ENCODE peak calls at places on chromosome 14, in five cellular contexts. One of them, this sample, is unnamed.

GRCh38 chr14:70954068-70954467 is 46.8 kb downstream of the PCNX1 start:
- DNase-seq in uterus: no peak
- DNase-seq in tibial nerve: no peak
- DNase-seq in A549: no peak
- DNase-seq in HepG2: no peak
- DNase-seq in this sample: no peak

GRCh38 chr14:60734465-60735242 is at the start of gene MNAT1:
- DNase-seq in A549: peak
- DNase-seq in tibial nerve: peak
- DNase-seq in HepG2: peak
- DNase-seq in uterus: peak
- DNase-seq in this sample: peak

GRCh38 chr14:104031384-104031783 is 54.1 kb upstream of the ASPG start:
- DNase-seq in A549: no peak
- DNase-seq in HepG2: no peak
- DNase-seq in uterus: no peak
- DNase-seq in tibial nerve: no peak
- DNase-seq in this sample: no peak

GRCh38 chr14:103679351-103679750 is 35.9 kb downstream of the XRCC3 start:
- DNase-seq in tibial nerve: no peak
- DNase-seq in HepG2: peak
- DNase-seq in A549: peak
- DNase-seq in uterus: no peak
- DNase-seq in this sample: peak

GRCh38 chr14:90281261-90281660 is 24.9 kb downstream of the PSMC1 start:
- DNase-seq in tibial nerve: no peak
- DNase-seq in HepG2: no peak
- DNase-seq in uterus: no peak
- DNase-seq in A549: no peak
- DNase-seq in this sample: peak

GRCh38 chr14:90697577-90698206 is 118.5 kb downstream of the TTC7B start:
- DNase-seq in A549: peak
- DNase-seq in uterus: peak
- DNase-seq in HepG2: peak
- DNase-seq in tibial nerve: peak
- DNase-seq in this sample: peak

GRCh38 chr14:82500222-82500621 is 966.6 kb upstream of the SEL1L start:
- DNase-seq in tibial nerve: no peak
- DNase-seq in HepG2: no peak
- DNase-seq in A549: no peak
- DNase-seq in uterus: no peak
- DNase-seq in this sample: no peak

GRCh38 chr14:106657460-106657859 is 1131.1 kb downstream of the TMEM121 start:
- DNase-seq in tibial nerve: no peak
- DNase-seq in uterus: no peak
- DNase-seq in HepG2: no peak
- DNase-seq in A549: no peak
- DNase-seq in this sample: peak

GRCh38 chr14:21059842-21060589 is 2.4 kb downstream of the RNASE8 start:
- DNase-seq in uterus: no peak
- DNase-seq in A549: no peak
- DNase-seq in tibial nerve: no peak
- DNase-seq in HepG2: no peak
- DNase-seq in this sample: no peak

GRCh38 chr14:21199611-21200570 is 44.0 kb upstream of the OR5AU1 start:
- DNase-seq in HepG2: no peak
- DNase-seq in A549: no peak
- DNase-seq in uterus: no peak
- DNase-seq in tibial nerve: no peak
- DNase-seq in this sample: no peak

GRCh38 chr14:83294941-83295340 is 1761.3 kb upstream of the SEL1L start:
- DNase-seq in tibial nerve: no peak
- DNase-seq in uterus: no peak
- DNase-seq in A549: no peak
- DNase-seq in HepG2: no peak
- DNase-seq in this sample: no peak

GRCh38 chr14:21056520-21057163 is 980 bp upstream of the RNASE8 start:
- DNase-seq in A549: no peak
- DNase-seq in uterus: no peak
- DNase-seq in HepG2: no peak
- DNase-seq in tibial nerve: peak
- DNase-seq in this sample: no peak

GRCh38 chr14:70052990-70053389 is 135.8 kb downstream of the SLC8A3 start:
- DNase-seq in HepG2: peak
- DNase-seq in A549: no peak
- DNase-seq in tibial nerve: no peak
- DNase-seq in uterus: no peak
- DNase-seq in this sample: peak

GRCh38 chr14:50233335-50234250 is 2.2 kb upstream of the SOS2 start:
- DNase-seq in tibial nerve: no peak
- DNase-seq in HepG2: peak
- DNase-seq in A549: no peak
- DNase-seq in uterus: no peak
- DNase-seq in this sample: no peak

GRCh38 chr14:63468273-63468672 is 74.9 kb downstream of the PPP2R5E start:
- DNase-seq in tibial nerve: no peak
- DNase-seq in HepG2: no peak
- DNase-seq in A549: no peak
- DNase-seq in uterus: no peak
- DNase-seq in this sample: no peak

GRCh38 chr14:59208224-59208814 is 19.9 kb downstream of the DAAM1 start:
- DNase-seq in uterus: peak
- DNase-seq in HepG2: no peak
- DNase-seq in A549: no peak
- DNase-seq in tibial nerve: no peak
- DNase-seq in this sample: no peak

DNA sequence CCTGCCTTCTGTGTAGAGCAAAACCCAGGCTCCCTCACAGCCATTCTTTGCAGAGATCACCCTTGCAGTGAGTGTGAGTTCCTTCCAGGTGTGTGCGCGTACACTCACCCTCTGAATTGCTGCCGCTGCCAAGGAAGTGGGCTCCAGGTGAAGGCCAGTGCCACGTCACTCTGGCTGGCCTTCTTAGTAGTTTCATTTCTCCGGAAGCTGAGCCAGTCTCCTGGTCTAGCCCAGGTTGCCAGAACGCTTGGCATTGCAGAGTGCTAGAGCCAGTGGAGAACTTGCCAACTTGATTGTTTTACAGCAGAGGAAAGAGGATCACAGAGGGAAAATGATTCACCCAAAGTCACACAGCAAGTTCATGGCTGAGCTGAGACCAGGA is 11.0 kb downstream of the CBLN3 start:
- DNase-seq in HepG2: no peak
- DNase-seq in tibial nerve: no peak
- DNase-seq in A549: no peak
- DNase-seq in uterus: no peak
- DNase-seq in this sample: no peak
- TF ChIP-seq POLR2A in HepG2: no peak
- TF ChIP-seq POLR2A in tibial nerve: no peak
- TF ChIP-seq POLR2A in A549: no peak
- TF ChIP-seq POLR2A in uterus: no peak
- TF ChIP-seq POLR2A in this sample: no peak

GRCh38 chr14:88879016-88879415 is 54.6 kb downstream of the TTC8 start:
- DNase-seq in HepG2: no peak
- DNase-seq in tibial nerve: no peak
- DNase-seq in uterus: no peak
- DNase-seq in A549: no peak
- DNase-seq in this sample: peak

GRCh38 chr14:88871429-88871828 is 47.0 kb downstream of the TTC8 start:
- DNase-seq in HepG2: no peak
- DNase-seq in A549: no peak
- DNase-seq in tibial nerve: no peak
- DNase-seq in uterus: no peak
- DNase-seq in this sample: no peak

GRCh38 chr14:88882236-88882635 is 57.8 kb downstream of the TTC8 start:
- DNase-seq in A549: no peak
- DNase-seq in HepG2: peak
- DNase-seq in uterus: no peak
- DNase-seq in tibial nerve: no peak
- DNase-seq in this sample: no peak

GRCh38 chr14:88872976-88873375 is 48.5 kb downstream of the TTC8 start:
- DNase-seq in HepG2: no peak
- DNase-seq in A549: no peak
- DNase-seq in tibial nerve: no peak
- DNase-seq in uterus: no peak
- DNase-seq in this sample: no peak

DNA sequence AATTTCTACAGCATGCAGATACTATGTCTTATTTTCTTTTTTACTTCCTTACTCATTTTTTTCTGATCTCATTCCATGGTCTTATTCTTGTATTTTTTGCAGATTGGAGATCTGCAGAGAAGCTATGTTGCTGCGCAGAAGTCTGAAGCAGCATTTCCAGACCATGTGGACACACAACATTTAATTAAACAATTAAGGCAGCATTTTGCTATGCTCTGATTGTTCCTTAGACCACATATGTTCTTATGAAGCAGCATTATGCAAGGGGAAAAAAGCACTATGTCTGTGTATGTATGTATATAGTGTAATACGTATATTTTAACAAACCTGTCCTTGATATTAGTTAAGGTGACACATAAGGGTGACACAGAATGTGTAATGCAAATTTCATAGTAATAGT is 52.7 kb downstream of the TTC8 start:
- DNase-seq in A549: no peak
- DNase-seq in tibial nerve: no peak
- DNase-seq in uterus: no peak
- DNase-seq in HepG2: no peak
- DNase-seq in this sample: no peak
- TF ChIP-seq POLR2A in A549: no peak
- TF ChIP-seq POLR2A in tibial nerve: no peak
- TF ChIP-seq POLR2A in uterus: no peak
- TF ChIP-seq POLR2A in HepG2: no peak
- TF ChIP-seq POLR2A in this sample: no peak

DNA sequence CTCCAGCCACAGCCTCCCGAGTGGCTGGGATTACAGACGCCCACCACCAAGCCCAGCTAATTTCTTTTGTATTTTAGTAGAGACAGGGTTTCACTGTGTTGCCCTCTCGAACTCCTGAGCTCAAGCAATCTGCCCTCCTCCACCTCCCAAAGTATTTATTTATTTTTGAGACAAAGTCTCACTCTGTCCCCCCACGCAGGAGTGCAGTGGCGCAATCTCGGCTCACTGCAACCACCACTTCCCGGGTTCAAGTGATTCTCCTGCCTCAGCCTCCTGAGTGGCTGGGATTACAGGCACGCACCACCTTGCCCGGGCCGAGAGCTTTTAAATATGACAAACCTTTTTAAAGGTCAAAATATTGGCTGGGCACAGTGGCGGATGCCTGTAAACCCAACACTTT is 14.6 kb downstream of the NUMB start:
- DNase-seq in HepG2: peak
- DNase-seq in A549: no peak
- DNase-seq in tibial nerve: no peak
- DNase-seq in uterus: no peak
- DNase-seq in this sample: no peak
- TF ChIP-seq POLR2A in HepG2: no peak
- TF ChIP-seq POLR2A in A549: no peak
- TF ChIP-seq POLR2A in tibial nerve: no peak
- TF ChIP-seq POLR2A in uterus: no peak
- TF ChIP-seq POLR2A in this sample: no peak

DNA sequence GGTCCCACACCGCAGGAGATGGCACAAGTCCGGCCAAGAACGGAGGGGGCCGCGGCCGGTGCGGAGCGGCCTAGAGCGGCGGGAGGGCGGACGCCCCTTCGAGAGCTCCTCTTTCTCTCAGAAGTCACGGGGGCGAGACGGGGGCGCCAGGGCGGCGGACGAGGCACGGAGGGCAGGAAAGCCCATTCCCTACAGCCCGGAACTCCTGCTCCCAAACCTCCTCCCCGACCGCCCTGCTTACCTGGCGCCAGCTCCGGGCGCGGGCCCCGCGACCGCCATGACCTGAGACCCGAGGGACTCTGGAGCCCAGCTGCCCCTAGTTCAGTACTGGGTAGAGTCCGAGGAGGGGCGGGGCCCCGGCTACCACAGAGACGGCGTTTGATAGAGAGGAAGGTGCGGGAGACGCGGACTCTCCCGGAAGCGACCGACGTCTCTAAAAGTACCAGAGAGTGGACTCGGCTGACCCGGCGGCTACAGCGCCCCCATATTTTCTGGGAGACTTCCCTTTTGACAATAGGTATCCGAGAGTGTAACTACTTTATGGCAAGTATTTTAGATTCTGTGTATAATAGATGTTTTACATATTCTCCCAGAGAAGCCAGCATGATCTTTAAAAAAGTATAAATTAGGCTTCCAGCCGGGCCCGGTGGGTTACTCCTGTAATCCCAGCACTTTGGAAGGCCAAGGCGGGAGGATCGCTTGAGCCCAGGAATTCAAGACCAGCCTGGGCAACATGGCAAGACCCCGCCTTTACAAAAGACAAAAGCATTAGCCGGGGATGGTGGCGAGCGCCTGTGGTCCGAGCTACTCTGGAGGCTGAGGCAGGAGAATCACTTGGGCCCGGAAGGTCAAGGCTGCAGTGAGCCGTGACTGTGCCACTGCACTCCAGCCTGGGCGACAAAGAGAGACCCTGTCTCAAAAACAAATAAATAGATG is at the start of gene ABCD4:
- DNase-seq in HepG2: peak
- DNase-seq in tibial nerve: peak
- DNase-seq in uterus: peak
- DNase-seq in A549: peak
- DNase-seq in this sample: peak
- TF ChIP-seq POLR2A in HepG2: peak
- TF ChIP-seq POLR2A in tibial nerve: no peak
- TF ChIP-seq POLR2A in uterus: peak
- TF ChIP-seq POLR2A in A549: peak
- TF ChIP-seq POLR2A in this sample: peak

GRCh38 chr14:96088131-96088880 is 49.1 kb downstream of the C14orf132 start:
- DNase-seq in tibial nerve: no peak
- DNase-seq in HepG2: no peak
- DNase-seq in uterus: no peak
- DNase-seq in A549: no peak
- DNase-seq in this sample: no peak
- TF ChIP-seq POLR2A in tibial nerve: no peak
- TF ChIP-seq POLR2A in HepG2: no peak
- TF ChIP-seq POLR2A in uterus: no peak
- TF ChIP-seq POLR2A in A549: no peak
- TF ChIP-seq POLR2A in this sample: no peak

This sample was measured in NB4.